ENCODE peak calls at places on chromosomes 6 and 20, in six cellular contexts. R, K, P, T, J and V are unnamed samples.

GRCh38 chr6:165049362-165049761 is 260.0 kb downstream of the C6orf118 start:
- DNase-seq in R (peak), K (peak), P (no peak), T (peak), J (peak), V (no peak)

GRCh38 chr6:166608819-166609218 is 18.2 kb downstream of the RPS6KA2 start:
- DNase-seq in R (no peak), K (no peak), P (no peak), T (no peak), J (no peak), V (no peak)

GRCh38 chr6:87277123-87277522 is 45.3 kb upstream of the SMIM8 start:
- DNase-seq in R (no peak), K (peak), P (no peak), T (no peak), J (peak), V (no peak)

GRCh38 chr20:63518946-63519764 is 1.4 kb upstream of the PPDPF start:
- DNase-seq in R (no peak), K (peak), P (no peak), T (no peak), J (no peak), V (no peak)

GRCh38 chr6:87789198-87789899 is 87.3 kb upstream of the AKIRIN2 start:
- DNase-seq in R (no peak), K (no peak), P (no peak), T (no peak), J (peak), V (no peak)

GRCh38 chr6:75735491-75736186 is 13.4 kb upstream of the MYO6 start:
- DNase-seq in R (peak), K (no peak), P (peak), T (no peak), J (peak), V (no peak)

GRCh38 chr6:125597411-125598253 is 151.8 kb upstream of the HEY2 start:
- DNase-seq in R (no peak), K (no peak), P (no peak), T (no peak), J (no peak), V (no peak)

GRCh38 chr6:142112451-142113061 is 20.2 kb upstream of the GJE1 start:
- DNase-seq in R (peak), K (peak), P (peak), T (peak), J (peak), V (peak)

GRCh38 chr6:70312165-70312564 is 9.3 kb upstream of the COL9A1 start:
- DNase-seq in R (peak), K (no peak), P (peak), T (no peak), J (peak), V (no peak)

GRCh38 chr6:52341861-52342260 is 20.1 kb upstream of the PAQR8 start:
- DNase-seq in R (no peak), K (no peak), P (no peak), T (no peak), J (no peak), V (no peak)

GRCh38 chr20:53926428-53927028 is 143.9 kb downstream of the BCAS1 start:
- DNase-seq in R (no peak), K (no peak), P (peak), T (no peak), J (peak), V (peak)

GRCh38 chr6:37570801-37571200 is 71.1 kb upstream of the CCDC167 start:
- DNase-seq in R (no peak), K (no peak), P (no peak), T (no peak), J (no peak), V (no peak)

GRCh38 chr6:31765910-31766794 is 3.7 kb downstream of the SAPCD1 start:
- DNase-seq in R (no peak), K (peak), P (no peak), T (no peak), J (peak), V (no peak)

GRCh38 chr20:62776692-62777527 is 19.4 kb upstream of the MRGBP start:
- DNase-seq in R (peak), K (peak), P (peak), T (peak), J (peak), V (peak)

GRCh38 chr6:63290507-63291049 is 29.2 kb downstream of the LGSN start:
- DNase-seq in R (no peak), K (no peak), P (no peak), T (no peak), J (no peak), V (no peak)

GRCh38 chr20:51378171-51378928 is 164.2 kb downstream of the NFATC2 start:
- DNase-seq in R (no peak), K (no peak), P (no peak), T (no peak), J (no peak), V (peak)

GRCh38 chr20:1664911-1665310 is 7.3 kb upstream of the SIRPG start:
- DNase-seq in R (no peak), K (no peak), P (peak), T (no peak), J (no peak), V (no peak)

GRCh38 chr20:19783966-19784401 is 25.9 kb downstream of the RIN2 start:
- DNase-seq in R (no peak), K (peak), P (no peak), T (no peak), J (peak), V (no peak)

GRCh38 chr20:48339147-48339985 is 488.4 kb downstream of the PREX1 start:
- DNase-seq in R (no peak), K (no peak), P (peak), T (no peak), J (no peak), V (no peak)

GRCh38 chr6:16929814-16930213 is 168.6 kb upstream of the ATXN1 start:
- DNase-seq in R (no peak), K (no peak), P (no peak), T (no peak), J (no peak), V (no peak)

GRCh38 chr6:99187429-99187828 is 162.0 kb downstream of the FAXC start:
- DNase-seq in R (no peak), K (no peak), P (no peak), T (no peak), J (no peak), V (peak)

GRCh38 chr6:106626485-106626884 is 2.8 kb downstream of the RTN4IP1 start:
- DNase-seq in R (no peak), K (no peak), P (no peak), T (no peak), J (no peak), V (no peak)

GRCh38 chr6:34176261-34177031 is 30.6 kb upstream of the GRM4 start:
- DNase-seq in R (no peak), K (peak), P (no peak), T (no peak), J (no peak), V (no peak)

GRCh38 chr6:133697666-133698065 is 191.2 kb upstream of the TCF21 start:
- DNase-seq in R (no peak), K (no peak), P (no peak), T (no peak), J (no peak), V (no peak)

GRCh38 chr6:72963946-72964345 is 261.4 kb downstream of the KHDC1L start:
- DNase-seq in R (no peak), K (no peak), P (no peak), T (no peak), J (no peak), V (no peak)

GRCh38 chr6:71745525-71745924 is 140.8 kb upstream of the RIMS1 start:
- DNase-seq in R (no peak), K (no peak), P (no peak), T (no peak), J (no peak), V (no peak)

GRCh38 chr6:31010393-31011060 is at the start of gene MUC22:
- DNase-seq in R (no peak), K (no peak), P (no peak), T (no peak), J (no peak), V (no peak)

GRCh38 chr20:46371656-46372055 is 34.8 kb downstream of the ELMO2 start:
- DNase-seq in R (no peak), K (no peak), P (no peak), T (no peak), J (no peak), V (no peak)

GRCh38 chr6:112910256-112910655 is 563.1 kb downstream of the RFPL4B start:
- DNase-seq in R (no peak), K (no peak), P (no peak), T (no peak), J (no peak), V (no peak)

GRCh38 chr6:49468042-49468441 is 4.9 kb downstream of the CENPQ start:
- DNase-seq in R (no peak), K (no peak), P (no peak), T (no peak), J (no peak), V (no peak)

GRCh38 chr6:29834564-29835436 is 7.2 kb downstream of the HLA-G start:
- DNase-seq in R (no peak), K (peak), P (no peak), T (peak), J (no peak), V (peak)

GRCh38 chr6:10307476-10307875 is 107.4 kb downstream of the TFAP2A start:
- DNase-seq in R (no peak), K (no peak), P (no peak), T (no peak), J (no peak), V (no peak)

GRCh38 chr6:166743415-166743814 is 116.4 kb upstream of the RPS6KA2 start:
- DNase-seq in R (no peak), K (no peak), P (no peak), T (no peak), J (no peak), V (no peak)

GRCh38 chr6:160400426-160400825 is 52.2 kb downstream of the SLC22A3 start:
- DNase-seq in R (no peak), K (no peak), P (no peak), T (no peak), J (no peak), V (no peak)

DNA sequence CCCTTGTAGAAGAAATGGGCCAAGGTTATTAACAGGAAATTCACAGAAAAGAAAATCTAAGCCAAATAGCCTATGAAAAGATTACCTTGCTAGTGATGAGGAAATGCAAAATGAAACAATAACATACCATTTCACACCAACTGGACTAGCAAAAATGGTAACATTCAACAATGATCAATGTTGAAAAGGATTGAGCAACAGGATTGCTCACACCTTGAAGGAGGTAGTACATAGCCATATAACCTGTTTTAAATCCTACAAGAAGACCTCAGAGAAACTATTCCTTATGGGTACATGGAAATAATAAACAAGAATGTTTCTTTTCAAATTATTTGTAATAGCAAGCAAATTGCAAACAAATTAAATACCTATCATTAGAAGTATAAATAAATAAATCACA is 107.4 kb downstream of the BFSP1 start:
- DNase-seq in R (no peak), K (no peak), P (no peak), T (no peak), J (no peak), V (no peak)
- TF ChIP-seq JUND in R (no peak), K (no peak), P (no peak), T (no peak), J (no peak), V (no peak)

GRCh38 chr6:116073765-116074450 is 13.2 kb upstream of the FRK start:
- DNase-seq in R (no peak), K (no peak), P (no peak), T (no peak), J (peak), V (no peak)
- TF ChIP-seq JUND in R (peak), K (no peak), P (no peak), T (peak), J (peak), V (no peak)

GRCh38 chr20:24815196-24815815 is 133.8 kb upstream of the CST7 start:
- DNase-seq in R (no peak), K (no peak), P (no peak), T (no peak), J (no peak), V (no peak)
- TF ChIP-seq JUND in R (no peak), K (no peak), P (no peak), T (no peak), J (no peak), V (no peak)

DNA sequence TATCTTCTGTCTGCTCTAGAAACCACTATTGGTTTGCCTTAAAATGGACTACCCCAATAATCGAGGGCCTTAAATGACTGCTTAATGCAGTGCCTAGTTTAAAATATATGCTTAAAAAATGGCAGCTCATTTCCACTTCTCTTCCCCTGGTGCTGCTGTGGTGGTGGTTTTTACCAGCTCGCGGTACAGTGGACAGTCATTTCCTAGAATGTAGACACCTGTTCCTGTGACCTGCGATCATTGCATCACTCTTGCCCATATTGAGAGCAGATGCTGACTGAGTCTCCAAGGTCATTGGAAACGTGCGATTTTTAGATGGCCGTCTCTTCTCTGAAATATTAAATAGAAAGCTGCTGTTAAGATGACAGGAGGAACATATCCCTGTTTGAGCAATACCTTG is 164.1 kb downstream of the UTRN start:
- DNase-seq in R (no peak), K (no peak), P (no peak), T (no peak), J (no peak), V (no peak)
- TF ChIP-seq JUND in R (no peak), K (no peak), P (no peak), T (no peak), J (no peak), V (no peak)

DNA sequence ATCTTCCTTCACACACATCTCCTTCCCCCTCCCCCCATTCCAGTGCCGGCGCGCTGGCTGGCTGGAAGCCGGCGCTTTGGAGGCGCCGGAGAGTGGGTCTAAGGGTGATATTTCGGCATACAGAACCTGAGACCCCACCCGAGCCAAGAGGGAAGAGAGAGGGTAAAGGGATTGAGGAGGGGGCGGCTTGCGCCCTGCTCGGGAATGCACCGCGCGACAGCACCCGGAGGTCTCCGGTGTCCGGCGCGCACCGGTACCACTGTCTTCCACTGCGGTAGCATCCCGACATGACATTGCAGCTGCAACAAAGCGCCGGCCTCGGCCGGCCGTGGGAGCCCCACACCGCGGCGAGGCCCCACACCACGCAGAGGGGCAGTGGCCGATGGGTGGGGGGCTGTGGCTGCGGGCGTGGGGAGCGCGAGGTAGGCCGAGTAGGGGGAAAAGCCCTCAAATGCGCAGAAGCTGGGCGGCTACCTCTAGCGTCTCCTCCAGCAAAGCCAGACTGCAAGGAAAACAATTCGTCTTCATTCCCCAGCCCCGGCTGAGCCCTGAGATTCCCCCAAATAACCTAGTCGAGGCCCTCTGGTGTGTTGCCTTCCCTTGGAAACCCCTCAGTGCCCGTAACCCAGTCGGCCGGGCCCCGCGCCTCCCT is 905 bp downstream of the TNFRSF21 start:
- DNase-seq in R (no peak), K (peak), P (no peak), T (peak), J (no peak), V (peak)
- TF ChIP-seq JUND in R (no peak), K (no peak), P (no peak), T (no peak), J (no peak), V (no peak)

GRCh38 chr20:56760610-56761009 is 131.5 kb downstream of the TFAP2C start:
- DNase-seq in R (no peak), K (no peak), P (no peak), T (no peak), J (no peak), V (no peak)
- TF ChIP-seq JUND in R (no peak), K (no peak), P (no peak), T (no peak), J (no peak), V (no peak)

DNA sequence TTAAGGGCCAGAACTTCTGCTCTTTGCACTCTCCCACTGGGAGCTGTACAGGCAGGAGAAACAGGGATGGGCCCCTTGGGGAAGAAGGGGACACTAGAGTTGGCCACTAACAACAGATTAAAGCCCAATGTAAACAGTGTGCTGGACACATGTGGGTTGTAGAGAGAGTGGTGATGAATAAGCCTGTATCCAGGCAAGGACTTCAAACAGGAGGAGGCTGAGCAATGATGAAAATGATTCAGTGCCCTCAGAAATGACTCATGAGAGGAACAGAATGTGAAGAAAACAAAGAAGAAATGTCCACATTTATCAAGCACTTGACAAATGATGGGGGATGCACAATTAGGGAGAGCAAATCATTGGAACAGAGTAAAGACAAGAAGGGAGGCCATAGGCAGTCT is 242.3 kb downstream of the TBX18 start:
- DNase-seq in R (peak), K (no peak), P (no peak), T (no peak), J (no peak), V (no peak)
- TF ChIP-seq JUND in R (peak), K (peak), P (no peak), T (no peak), J (no peak), V (no peak)

GRCh38 chr6:144993870-144994269 is 708.7 kb downstream of the UTRN start:
- DNase-seq in R (no peak), K (no peak), P (no peak), T (no peak), J (no peak), V (no peak)

GRCh38 chr6:144990768-144991167 is 705.6 kb downstream of the UTRN start:
- DNase-seq in R (no peak), K (no peak), P (no peak), T (no peak), J (no peak), V (no peak)

GRCh38 chr6:144986271-144986670 is 701.1 kb downstream of the UTRN start:
- DNase-seq in R (no peak), K (no peak), P (no peak), T (no peak), J (no peak), V (no peak)

GRCh38 chr6:144989319-144990099 is 704.4 kb downstream of the UTRN start:
- DNase-seq in R (no peak), K (no peak), P (no peak), T (no peak), J (no peak), V (no peak)
- TF ChIP-seq JUND in R (no peak), K (no peak), P (no peak), T (no peak), J (no peak), V (no peak)

GRCh38 chr6:6556738-6557503 is 31.6 kb upstream of the LY86 start:
- DNase-seq in R (peak), K (peak), P (no peak), T (peak), J (peak), V (no peak)
- TF ChIP-seq JUND in R (no peak), K (no peak), P (no peak), T (no peak), J (no peak), V (no peak)